ENCODE peak calls at places on chromosomes 3 and 15, in ten cellular contexts. B is NCI-H69; T is stimulated activated CD4-positive, alpha-beta T cell treated with anti-CD3 and anti-CD28 coated beads, TNF-alpha, amount 100 ng/mL, for 4 hours; M is mucosa of gallbladder; A is AG10803; I is nephron progenitor cell; S is activated effector memory CD4-positive, alpha-beta T cell treated with anti-CD3 and anti-CD28 coated beads, Interleukin-2, amount 50 U/mL, for 16 hours; H is NCI-H774; P is cardiac muscle cell; C is A172. G is an unnamed sample.

GRCh38 chr3:180457238-180457637 is 144.7 kb upstream of the TTC14 start:
- DNase-seq in B (no peak), M (no peak), P (no peak), A (no peak), H (no peak), S (no peak), I (no peak), T (no peak), C (no peak), G (no peak)

GRCh38 chr15:101242160-101242998 is 9.5 kb downstream of the CHSY1 start:
- DNase-seq in C (peak; percentile 54), T (no peak), S (peak; percentile 79), P (peak; percentile 82), I (no peak), M (peak; percentile 28), A (peak; percentile 61), H (no peak), B (no peak), G (no peak)

GRCh38 chr15:91268510-91268909 is 168.5 kb downstream of the SV2B start:
- DNase-seq in B (peak; percentile 10), C (peak; percentile 14), H (no peak), I (no peak), M (no peak), T (no peak), S (no peak), P (no peak), A (no peak), G (no peak)

GRCh38 chr15:63339836-63340235 is 41.8 kb downstream of the CA12 start:
- DNase-seq in P (no peak), A (no peak), S (no peak), M (no peak), I (no peak), B (no peak), H (no peak), C (no peak), T (no peak), G (no peak)

GRCh38 chr3:121869731-121870130 is 24.5 kb upstream of the SLC15A2 start:
- DNase-seq in S (no peak), B (no peak), T (no peak), C (no peak), A (no peak), P (no peak), M (no peak), H (no peak), I (no peak), G (no peak)

GRCh38 chr15:89068325-89068784 is 19.9 kb upstream of the ABHD2 start:
- DNase-seq in M (peak; percentile 28), H (no peak), B (no peak), P (peak; percentile 92), S (peak; percentile 76), C (peak; percentile 82), A (peak; percentile 97), T (peak; percentile 18), I (no peak), G (no peak)

GRCh38 chr15:30030350-30030749 is 52.4 kb upstream of the GOLGA8J start:
- DNase-seq in T (no peak), M (no peak), H (no peak), B (peak; percentile 7), S (no peak), P (no peak), C (no peak), I (no peak), A (no peak), G (no peak)

GRCh38 chr3:115169808-115170207 is 22.7 kb upstream of the ZBTB20 start:
- DNase-seq in B (no peak), P (peak; percentile 17), M (no peak), I (no peak), S (no peak), T (no peak), H (no peak), A (peak; percentile 4), C (no peak), G (no peak)

GRCh38 chr15:23690450-23690852 is 3.3 kb upstream of the NDN start:
- DNase-seq in T (no peak), P (peak; percentile 86), S (no peak), C (no peak), I (peak; percentile 65), M (peak; percentile 70), B (peak; percentile 8), A (peak; percentile 66), H (no peak), G (no peak)

GRCh38 chr3:30285188-30286006 is 321.0 kb upstream of the TGFBR2 start:
- DNase-seq in T (no peak), I (no peak), B (no peak), S (no peak), C (no peak), A (peak; percentile 92), P (no peak), H (no peak), M (no peak), G (no peak)

GRCh38 chr3:18425641-18426403 is 683 bp upstream of the SATB1 start:
- DNase-seq in C (no peak), M (peak; percentile 14), P (peak; percentile 15), T (peak; percentile 70), H (peak; percentile 77), I (peak; percentile 73), A (no peak), B (peak; percentile 95), S (peak; percentile 88), G (no peak)

GRCh38 chr3:154684021-154684420 is 254.0 kb upstream of the GPR149 start:
- DNase-seq in C (no peak), M (no peak), B (peak; percentile 6), H (no peak), I (no peak), T (no peak), P (no peak), S (no peak), A (no peak), G (no peak)

GRCh38 chr15:84604804-84605203 is 4.0 kb downstream of the ZSCAN2 start:
- DNase-seq in I (no peak), A (no peak), S (peak; percentile 87), C (no peak), H (no peak), T (no peak), P (no peak), B (no peak), M (no peak), G (no peak)

GRCh38 chr15:37076543-37076942 is 23.8 kb downstream of the MEIS2 start:
- DNase-seq in B (no peak), M (no peak), P (no peak), S (no peak), T (no peak), H (no peak), I (no peak), C (no peak), A (no peak), G (no peak)

GRCh38 chr15:80912673-80913072 is 76.9 kb downstream of the MESD start:
- DNase-seq in B (no peak), T (no peak), H (no peak), M (no peak), C (no peak), S (no peak), I (no peak), P (no peak), A (no peak), G (no peak)

GRCh38 chr15:62262305-62262941 is 97.3 kb upstream of the C2CD4B start:
- DNase-seq in M (no peak), C (no peak), A (no peak), I (no peak), S (no peak), B (peak; percentile 11), P (no peak), H (no peak), T (no peak), G (peak; percentile 18)

GRCh38 chr3:134839990-134840389 is 44.9 kb downstream of the EPHB1 start:
- DNase-seq in M (no peak), T (no peak), H (no peak), C (no peak), S (no peak), B (no peak), A (no peak), I (no peak), P (no peak), G (no peak)

GRCh38 chr3:10023587-10024310 is 2.5 kb upstream of the FANCD2 start:
- DNase-seq in A (peak; percentile 76), M (no peak), T (no peak), H (no peak), C (peak; percentile 81), P (peak; percentile 87), B (no peak), I (peak; percentile 64), S (no peak), G (peak; percentile 35)

GRCh38 chr15:39919740-39920509 is at the start of gene GPR176:
- DNase-seq in I (peak; percentile 56), P (peak; percentile 90), A (peak; percentile 93), T (peak; percentile 7), C (peak; percentile 67), S (peak; percentile 70), B (peak; percentile 82), M (no peak), H (no peak), G (peak; percentile 85)

GRCh38 chr3:64848127-64848526 is 160.3 kb upstream of the ADAMTS9 start:
- DNase-seq in T (no peak), I (no peak), C (no peak), A (no peak), M (no peak), B (no peak), P (no peak), S (no peak), H (no peak), G (no peak)

GRCh38 chr15:84082739-84083138 is 152.8 kb upstream of the GOLGA6L4 start:
- DNase-seq in C (peak; percentile 44), H (no peak), S (no peak), A (no peak), M (no peak), I (no peak), B (no peak), T (no peak), P (peak; percentile 6), G (peak; percentile 22)

GRCh38 chr15:92674347-92674746 is 18.8 kb upstream of the FAM174B start:
- DNase-seq in H (no peak), A (no peak), C (no peak), S (no peak), I (no peak), T (no peak), M (no peak), P (no peak), B (no peak), G (no peak)